ENCODE peak calls at places on chromosomes 4 and X, in five cellular contexts. S is IMR-90, Y is NCI-H2081, E is cardiac muscle cell, U is HS-5. N is an unnamed sample.

GRCh38 chr4:13917010-13917409 is 289.5 kb upstream of the BOD1L1 start:
- DNase-seq in S (peak), Y (no peak), E (peak), U (no peak), N (no peak)

GRCh38 chr4:1478766-1479355 is 72.6 kb upstream of the NKX1-1 start:
- DNase-seq in E (no peak), S (no peak), Y (no peak), U (no peak), N (no peak)

GRCh38 chr4:169244210-169244609 is 26.5 kb downstream of the SH3RF1 start:
- DNase-seq in Y (no peak), S (no peak), U (no peak), E (peak), N (no peak)

GRCh38 chrX:16834811-16835210 is 35.4 kb downstream of the RBBP7 start:
- DNase-seq in Y (no peak), E (no peak), S (no peak), U (no peak), N (no peak)

GRCh38 chrX:11430266-11430665 is 137.1 kb downstream of the AMELX start:
- DNase-seq in U (no peak), E (no peak), Y (no peak), S (peak), N (no peak)

GRCh38 chr4:38177035-38177791 is 217.0 kb downstream of the PTTG2 start:
- DNase-seq in U (no peak), E (peak), Y (no peak), S (peak), N (peak)

GRCh38 chr4:3045500-3045850 is 28.9 kb downstream of the HTT-AS start:
- DNase-seq in S (peak), U (no peak), Y (no peak), E (peak), N (peak)

GRCh38 chr4:89914609-89915008 is 20.0 kb downstream of the MMRN1 start:
- DNase-seq in E (no peak), U (no peak), S (no peak), Y (no peak), N (no peak)

GRCh38 chr4:103451341-103451740 is 253.2 kb upstream of the CENPE start:
- DNase-seq in U (no peak), Y (no peak), E (no peak), S (no peak), N (no peak)

GRCh38 chrX:54066841-54067240 is 22.6 kb upstream of the PHF8 start:
- DNase-seq in U (no peak), S (peak), Y (no peak), E (peak), N (no peak)

GRCh38 chrX:142089193-142089592 is 115.9 kb downstream of the MAGEC2 start:
- DNase-seq in E (peak), Y (no peak), U (no peak), S (peak), N (no peak)

GRCh38 chr4:41281038-41281634 is 24.4 kb downstream of the UCHL1 start:
- DNase-seq in S (peak), E (peak), Y (peak), U (peak), N (peak)

GRCh38 chr4:183300070-183300469 is 20.0 kb downstream of the CLDN22 start:
- DNase-seq in U (no peak), E (peak), Y (no peak), S (peak), N (no peak)

GRCh38 chr4:156865391-156865790 is 106.2 kb downstream of the PDGFC start:
- DNase-seq in Y (no peak), E (no peak), S (peak), U (peak), N (no peak)

GRCh38 chrX:40778861-40779575 is 43.7 kb upstream of the MED14 start:
- DNase-seq in U (no peak), Y (no peak), S (peak), E (peak), N (no peak)

GRCh38 chr4:151841107-151841506 is 80.3 kb upstream of the GATB start:
- DNase-seq in U (no peak), S (no peak), Y (no peak), E (no peak), N (no peak)

GRCh38 chr4:129429566-129430339 is 333.8 kb downstream of the C4orf33 start:
- DNase-seq in S (no peak), E (no peak), U (no peak), Y (no peak), N (no peak)

GRCh38 chr4:7359302-7360063 is 75.2 kb downstream of the PSAPL1 start:
- DNase-seq in E (no peak), S (no peak), U (no peak), Y (no peak), N (no peak)

GRCh38 chr4:119048446-119048845 is 87.2 kb upstream of the MYOZ2 start:
- DNase-seq in S (no peak), U (no peak), E (no peak), Y (no peak), N (no peak)

GRCh38 chrX:133249659-133250058 is 31.5 kb upstream of the TFDP3 start:
- DNase-seq in U (no peak), Y (no peak), E (peak), S (no peak), N (no peak)

GRCh38 chr4:185304541-185304940 is 91.2 kb downstream of the LRP2BP start:
- DNase-seq in Y (no peak), U (no peak), S (peak), E (peak), N (no peak)

GRCh38 chrX:109857898-109858297 is 124.8 kb upstream of the ACSL4 start:
- DNase-seq in U (no peak), E (peak), Y (no peak), S (peak), N (no peak)

GRCh38 chrX:30530591-30530990 is 47.0 kb downstream of the TASL start:
- DNase-seq in E (peak), S (peak), Y (no peak), U (no peak), N (no peak)

GRCh38 chrX:1528186-1528883 is 8.7 kb downstream of the P2RY8 start:
- DNase-seq in E (no peak), U (no peak), Y (no peak), S (no peak), N (no peak)

GRCh38 chr4:153022233-153022632 is 86.1 kb downstream of the FHDC1 start:
- DNase-seq in U (no peak), S (no peak), Y (peak), E (no peak), N (peak)

GRCh38 chrX:54808109-54808604 is 612 bp downstream of the MAGED2 start:
- DNase-seq in Y (peak), E (peak), S (no peak), U (no peak), N (peak)

GRCh38 chr4:152591361-152591760 is 55.5 kb upstream of the FBXW7 start:
- DNase-seq in U (no peak), Y (no peak), E (peak), S (peak), N (peak)

GRCh38 chrX:103483720-103484119 is 35.6 kb downstream of the RAB40A start:
- DNase-seq in S (no peak), U (no peak), E (no peak), Y (no peak), N (no peak)

GRCh38 chrX:30967516-30967915 is 78.5 kb upstream of the TAB3 start:
- DNase-seq in S (no peak), E (no peak), Y (no peak), U (no peak), N (no peak)

N was measured in small intestine.